ENCODE peak calls at places on chromosomes 11 and 22, in eight cellular contexts. F is ovary, G is IMR-90, P is psoas muscle, X is Caco-2, U is MM.1S, V is fibroblast of lung, L is left ventricle myocardium inferior. K is an unnamed sample. For H3K36me3, the result is how much of the 10 kb centered on the place peaks cover.

GRCh38 chr11:129951201-129951882 is 51.3 kb downstream of the PRDM10 start:
- DNase-seq in P (no peak), F (no peak), L (no peak), U (no peak), V (no peak), X (no peak), G (no peak), K (no peak)

GRCh38 chr11:114155116-114155515 is 95.6 kb downstream of the ZBTB16 start:
- DNase-seq in G (no peak), U (no peak), P (peak), F (no peak), L (peak), X (no peak), V (no peak), K (no peak)

GRCh38 chr11:129861702-129862107 is 33.7 kb downstream of the NFRKB start:
- DNase-seq in F (peak), G (peak), V (peak), P (no peak), X (peak), L (peak), U (no peak), K (no peak)

GRCh38 chr11:46642627-46643335 is 25.4 kb downstream of the ATG13 start:
- DNase-seq in G (no peak), F (no peak), V (no peak), U (no peak), L (no peak), P (no peak), X (no peak), K (no peak)

GRCh38 chr11:10809373-10810199 is 860 bp upstream of the EIF4G2 start:
- DNase-seq in V (peak), U (peak), X (peak), L (no peak), G (peak), F (no peak), P (no peak), K (no peak)

GRCh38 chr22:37802310-37803194 is 5.2 kb upstream of the GCAT start:
- DNase-seq in L (peak), U (no peak), F (peak), P (peak), V (peak), X (no peak), G (peak), K (no peak)

GRCh38 chr22:31962392-31963113 is 18.2 kb downstream of the YWHAH start:
- DNase-seq in F (no peak), G (no peak), U (no peak), L (no peak), X (no peak), P (no peak), V (no peak), K (no peak)

GRCh38 chr11:128240546-128240945 is 346.8 kb downstream of the ETS1 start:
- DNase-seq in P (no peak), F (no peak), X (no peak), V (peak), U (no peak), L (no peak), G (peak), K (no peak)

GRCh38 chr11:6022954-6023353 is 7.6 kb downstream of the OR56A1 start:
- DNase-seq in X (no peak), F (no peak), V (peak), P (no peak), G (peak), U (peak), L (no peak), K (no peak)

GRCh38 chr11:128190312-128190711 is 397.0 kb downstream of the ETS1 start:
- DNase-seq in V (no peak), G (no peak), F (no peak), U (no peak), P (no peak), L (no peak), X (no peak), K (no peak)

GRCh38 chr22:46044718-46045458 is 67.9 kb upstream of the WNT7B start:
- DNase-seq in U (no peak), G (no peak), F (no peak), L (peak), X (peak), P (no peak), V (peak), K (no peak)

GRCh38 chr11:1876361-1877063 is 15.2 kb downstream of the PRR33 start:
- DNase-seq in V (peak), G (no peak), L (peak), U (no peak), F (peak), X (no peak), P (peak), K (no peak)

GRCh38 chr11:69558519-69558941 is 77.1 kb downstream of the LINC01488 start:
- DNase-seq in L (no peak), V (no peak), X (no peak), P (no peak), U (no peak), G (no peak), F (no peak), K (no peak)

GRCh38 chr11:95659088-95659487 is 130.5 kb downstream of the FAM76B start:
- DNase-seq in P (no peak), F (no peak), X (no peak), L (no peak), V (peak), G (peak), U (no peak), K (no peak)

GRCh38 chr11:93234602-93235207 is 36.9 kb upstream of the SLC36A4 start:
- DNase-seq in L (peak), U (peak), X (peak), F (peak), G (peak), V (peak), P (peak), K (peak)

GRCh38 chr22:29744902-29745301 is 21.9 kb downstream of the ZMAT5 start:
- DNase-seq in F (no peak), L (no peak), X (no peak), P (peak), G (peak), V (peak), U (no peak), K (no peak)

GRCh38 chr11:66289548-66290331 is 797 bp upstream of the YIF1A start:
- DNase-seq in G (no peak), U (peak), F (no peak), L (peak), P (no peak), V (no peak), X (peak), K (no peak)

GRCh38 chr11:109033627-109034340 is 368.9 kb downstream of the DDX10 start:
- DNase-seq in X (no peak), V (peak), G (peak), U (no peak), L (no peak), P (no peak), F (no peak), K (no peak)

GRCh38 chr11:116500833-116501622 is 271.8 kb downstream of the BUD13 start:
- DNase-seq in F (no peak), U (no peak), G (no peak), P (no peak), V (no peak), L (no peak), X (no peak), K (no peak)

GRCh38 chr11:118870396-118871343 is 13.0 kb upstream of the CXCR5 start:
- DNase-seq in V (peak), P (peak), U (peak), G (peak), X (no peak), L (peak), F (peak), K (peak)
- H3K4me3 ChIP-seq in V (peak), P (peak), U (peak), G (no peak), X (no peak), L (peak), F (no peak), K (no peak)

GRCh38 chr22:49047461-49047860 is 780.2 kb downstream of the BRD1 start:
- DNase-seq in P (no peak), L (no peak), U (no peak), X (no peak), F (no peak), G (peak), V (peak), K (no peak)

GRCh38 chr22:49046000-49046545 is 781.6 kb downstream of the BRD1 start:
- DNase-seq in U (no peak), X (no peak), V (no peak), L (no peak), P (no peak), G (no peak), F (no peak), K (no peak)

GRCh38 chr22:49045276-49045675 is 782.4 kb downstream of the BRD1 start:
- DNase-seq in U (no peak), P (no peak), G (no peak), X (no peak), F (no peak), L (no peak), V (no peak), K (no peak)

GRCh38 chr22:49048591-49048990 is 779.1 kb downstream of the BRD1 start:
- DNase-seq in P (no peak), V (no peak), G (no peak), X (no peak), U (no peak), F (no peak), L (no peak), K (no peak)

DNA sequence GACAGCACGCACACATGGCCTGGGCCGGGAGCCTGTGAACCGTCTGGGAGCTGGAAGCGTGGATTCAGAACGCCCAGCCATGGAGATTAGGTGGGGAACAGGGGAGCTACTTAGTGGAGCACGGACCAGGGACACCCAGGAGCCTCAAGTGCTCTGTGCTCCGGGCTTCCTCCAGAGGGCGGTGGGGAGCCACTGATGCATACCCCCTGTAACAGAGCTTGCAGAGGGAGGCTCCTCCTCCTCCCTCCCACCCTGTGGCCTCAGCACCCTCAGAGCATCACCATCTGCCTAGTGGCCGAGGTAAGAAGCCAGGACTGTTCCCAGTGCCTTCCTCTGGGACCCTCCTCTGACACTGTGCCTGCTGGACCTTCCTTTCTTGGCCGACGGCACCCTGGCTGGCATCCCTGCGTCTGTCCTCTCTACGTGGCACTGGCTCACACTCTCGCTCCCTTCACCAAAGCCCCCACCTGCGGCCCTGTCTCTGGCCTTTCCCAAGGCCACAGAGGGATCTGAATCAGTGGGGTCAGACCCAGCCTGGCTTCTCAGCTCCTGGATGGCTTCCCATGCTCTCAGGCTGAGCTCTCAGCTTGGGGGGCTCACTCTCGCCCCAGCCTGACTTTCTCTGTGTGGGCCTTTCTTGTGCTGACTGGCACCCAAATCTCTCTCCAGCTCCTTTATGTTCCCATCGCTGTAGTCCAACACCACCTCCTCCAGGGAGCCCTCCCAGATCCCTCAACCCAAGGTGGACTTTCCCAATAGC is 780.9 kb downstream of the BRD1 start:
- DNase-seq in X (peak), G (no peak), L (no peak), V (no peak), F (no peak), P (no peak), U (peak), K (no peak)
- TF ChIP-seq CTCF in X (peak), G (no peak), L (peak), V (no peak), F (no peak), P (no peak), U (peak), K (no peak)

DNA sequence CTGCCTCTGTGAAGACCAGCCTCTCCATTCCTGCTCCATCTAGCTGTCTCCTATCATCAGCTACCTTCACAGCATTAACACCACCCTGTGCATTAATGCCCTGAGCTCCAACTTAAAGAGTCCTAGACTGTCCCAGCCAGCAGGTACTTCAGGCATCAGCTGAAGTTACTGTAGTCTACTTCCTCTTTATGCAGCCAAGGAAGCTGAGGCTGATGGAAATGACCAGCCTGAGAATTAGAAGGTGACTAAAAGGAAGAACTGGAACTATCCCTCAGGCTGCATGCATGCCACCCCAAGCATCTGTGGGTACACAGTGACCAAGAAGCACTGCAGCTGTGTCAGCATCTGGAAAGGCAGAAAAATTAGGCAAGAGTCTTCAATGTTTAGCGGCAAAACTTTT is 28.2 kb downstream of the MS4A10 start:
- DNase-seq in F (no peak), G (no peak), V (no peak), X (no peak), L (no peak), U (no peak), P (peak), K (no peak)
- H3K36me3 ChIP-seq in F (under half), G (under half), V (under half), X (under half), L (under half), U (under half), P (under half), K (under half)

GRCh38 chr22:22930222-22930497 is 42.5 kb downstream of the IGLL5 start:
- DNase-seq in L (no peak), P (peak), G (no peak), V (no peak), U (no peak), X (no peak), F (no peak), K (no peak)
- H3K4me3 ChIP-seq in L (no peak), P (no peak), G (no peak), V (no peak), U (no peak), X (no peak), F (no peak), K (no peak)